ENCODE peak calls at places on chromosomes 13 and 19, in six cellular contexts. One of them, this sample, is unnamed.

GRCh38 chr13:100514788-100515409 is 73.7 kb downstream of the GGACT start:
- DNase-seq in effector CD4-positive, alpha-beta T cell: peak
- DNase-seq in H54: peak
- DNase-seq in stimulated activated CD4-positive, alpha-beta T cell treated with anti-CD3 and anti-CD28 coated beads, TNF-alpha, amount 100 ng/mL, for 24 hours: peak
- DNase-seq in neural crest cell: peak
- DNase-seq in uterus: peak
- DNase-seq in this sample: peak

GRCh38 chr13:101116826-101117225 is 299.5 kb downstream of the NALCN start:
- DNase-seq in effector CD4-positive, alpha-beta T cell: no peak
- DNase-seq in H54: no peak
- DNase-seq in stimulated activated CD4-positive, alpha-beta T cell treated with anti-CD3 and anti-CD28 coated beads, TNF-alpha, amount 100 ng/mL, for 24 hours: no peak
- DNase-seq in neural crest cell: no peak
- DNase-seq in uterus: no peak
- DNase-seq in this sample: no peak

GRCh38 chr13:25095862-25096453 is at the start of gene PABPC3:
- DNase-seq in effector CD4-positive, alpha-beta T cell: no peak
- DNase-seq in H54: no peak
- DNase-seq in stimulated activated CD4-positive, alpha-beta T cell treated with anti-CD3 and anti-CD28 coated beads, TNF-alpha, amount 100 ng/mL, for 24 hours: no peak
- DNase-seq in neural crest cell: no peak
- DNase-seq in uterus: no peak
- DNase-seq in this sample: no peak

GRCh38 chr19:49790866-49791265 is 22.2 kb downstream of the FUZ start:
- DNase-seq in effector CD4-positive, alpha-beta T cell: no peak
- DNase-seq in H54: no peak
- DNase-seq in stimulated activated CD4-positive, alpha-beta T cell treated with anti-CD3 and anti-CD28 coated beads, TNF-alpha, amount 100 ng/mL, for 24 hours: no peak
- DNase-seq in neural crest cell: no peak
- DNase-seq in uterus: peak
- DNase-seq in this sample: no peak

GRCh38 chr13:49821216-49821820 is 28.8 kb upstream of the KPNA3 start:
- DNase-seq in effector CD4-positive, alpha-beta T cell: no peak
- DNase-seq in H54: no peak
- DNase-seq in stimulated activated CD4-positive, alpha-beta T cell treated with anti-CD3 and anti-CD28 coated beads, TNF-alpha, amount 100 ng/mL, for 24 hours: no peak
- DNase-seq in neural crest cell: no peak
- DNase-seq in uterus: no peak
- DNase-seq in this sample: no peak

GRCh38 chr13:80630685-80631121 is 289.8 kb upstream of the SPRY2 start:
- DNase-seq in effector CD4-positive, alpha-beta T cell: no peak
- DNase-seq in H54: no peak
- DNase-seq in stimulated activated CD4-positive, alpha-beta T cell treated with anti-CD3 and anti-CD28 coated beads, TNF-alpha, amount 100 ng/mL, for 24 hours: no peak
- DNase-seq in neural crest cell: no peak
- DNase-seq in uterus: peak
- DNase-seq in this sample: no peak

GRCh38 chr13:108987488-108987887 is 358.1 kb downstream of the MYO16 start:
- DNase-seq in effector CD4-positive, alpha-beta T cell: no peak
- DNase-seq in H54: no peak
- DNase-seq in stimulated activated CD4-positive, alpha-beta T cell treated with anti-CD3 and anti-CD28 coated beads, TNF-alpha, amount 100 ng/mL, for 24 hours: no peak
- DNase-seq in neural crest cell: no peak
- DNase-seq in uterus: no peak
- DNase-seq in this sample: no peak

GRCh38 chr19:56107626-56108351 is 13.3 kb downstream of the ZNF787 start:
- DNase-seq in effector CD4-positive, alpha-beta T cell: no peak
- DNase-seq in H54: no peak
- DNase-seq in stimulated activated CD4-positive, alpha-beta T cell treated with anti-CD3 and anti-CD28 coated beads, TNF-alpha, amount 100 ng/mL, for 24 hours: no peak
- DNase-seq in neural crest cell: no peak
- DNase-seq in uterus: no peak
- DNase-seq in this sample: peak

GRCh38 chr19:42068756-42069571 is 1.0 kb downstream of the GRIK5 start:
- DNase-seq in effector CD4-positive, alpha-beta T cell: no peak
- DNase-seq in H54: no peak
- DNase-seq in stimulated activated CD4-positive, alpha-beta T cell treated with anti-CD3 and anti-CD28 coated beads, TNF-alpha, amount 100 ng/mL, for 24 hours: no peak
- DNase-seq in neural crest cell: no peak
- DNase-seq in uterus: no peak
- DNase-seq in this sample: no peak

GRCh38 chr13:59690857-59691500 is 472.7 kb downstream of the DIAPH3 start:
- DNase-seq in effector CD4-positive, alpha-beta T cell: no peak
- DNase-seq in H54: no peak
- DNase-seq in stimulated activated CD4-positive, alpha-beta T cell treated with anti-CD3 and anti-CD28 coated beads, TNF-alpha, amount 100 ng/mL, for 24 hours: no peak
- DNase-seq in neural crest cell: no peak
- DNase-seq in uterus: no peak
- DNase-seq in this sample: no peak

GRCh38 chr19:41321600-41322270 is 11.8 kb downstream of the CCDC97 start:
- DNase-seq in effector CD4-positive, alpha-beta T cell: no peak
- DNase-seq in H54: peak
- DNase-seq in stimulated activated CD4-positive, alpha-beta T cell treated with anti-CD3 and anti-CD28 coated beads, TNF-alpha, amount 100 ng/mL, for 24 hours: no peak
- DNase-seq in neural crest cell: peak
- DNase-seq in uterus: peak
- DNase-seq in this sample: no peak

GRCh38 chr19:28494466-28494865 is 718.5 kb downstream of the UQCRFS1 start:
- DNase-seq in effector CD4-positive, alpha-beta T cell: no peak
- DNase-seq in H54: no peak
- DNase-seq in stimulated activated CD4-positive, alpha-beta T cell treated with anti-CD3 and anti-CD28 coated beads, TNF-alpha, amount 100 ng/mL, for 24 hours: no peak
- DNase-seq in neural crest cell: peak
- DNase-seq in uterus: no peak
- DNase-seq in this sample: no peak

GRCh38 chr13:44230736-44231135 is 142.9 kb upstream of the SERP2 start:
- DNase-seq in effector CD4-positive, alpha-beta T cell: no peak
- DNase-seq in H54: no peak
- DNase-seq in stimulated activated CD4-positive, alpha-beta T cell treated with anti-CD3 and anti-CD28 coated beads, TNF-alpha, amount 100 ng/mL, for 24 hours: no peak
- DNase-seq in neural crest cell: no peak
- DNase-seq in uterus: no peak
- DNase-seq in this sample: no peak

GRCh38 chr13:98384739-98385138 is 192.2 kb downstream of the STK24 start:
- DNase-seq in effector CD4-positive, alpha-beta T cell: no peak
- DNase-seq in H54: no peak
- DNase-seq in stimulated activated CD4-positive, alpha-beta T cell treated with anti-CD3 and anti-CD28 coated beads, TNF-alpha, amount 100 ng/mL, for 24 hours: no peak
- DNase-seq in neural crest cell: no peak
- DNase-seq in uterus: no peak
- DNase-seq in this sample: no peak

GRCh38 chr19:19111967-19112580 is 26.2 kb downstream of the TMEM161A start:
- DNase-seq in effector CD4-positive, alpha-beta T cell: no peak
- DNase-seq in H54: no peak
- DNase-seq in stimulated activated CD4-positive, alpha-beta T cell treated with anti-CD3 and anti-CD28 coated beads, TNF-alpha, amount 100 ng/mL, for 24 hours: no peak
- DNase-seq in neural crest cell: no peak
- DNase-seq in uterus: no peak
- DNase-seq in this sample: no peak

This sample was measured in stomach.